ENCODE peak calls at places on chromosomes 2 and 18, in eight cellular contexts. Y is K562, N is HFFc6, A is RWPE2, C is left ventricle myocardium inferior, K is mammary epithelial cell, D is cardiac fibroblast, R is BE2C. W is an unnamed sample.

GRCh38 chr2:37084797-37085196 is 479 bp downstream of the GPATCH11 start:
- DNase-seq in R (no peak), N (no peak), D (no peak), C (no peak), Y (no peak), A (no peak), K (no peak), W (no peak)

GRCh38 chr2:8527031-8527430 is 154.8 kb upstream of the ID2 start:
- DNase-seq in D (no peak), Y (no peak), A (no peak), K (no peak), R (no peak), N (no peak), C (no peak), W (no peak)

GRCh38 chr2:67054725-67055124 is 342.4 kb upstream of the ETAA1 start:
- DNase-seq in C (no peak), K (no peak), D (no peak), A (no peak), R (no peak), Y (no peak), N (no peak), W (no peak)

GRCh38 chr2:175965773-175966172 is 36.3 kb downstream of the LNPK start:
- DNase-seq in R (no peak), N (no peak), C (no peak), Y (no peak), A (no peak), K (no peak), D (no peak), W (no peak)

GRCh38 chr2:137964066-137964858 is at the start of gene HNMT:
- DNase-seq in N (peak), Y (peak), D (peak), C (no peak), K (peak), R (peak), A (no peak), W (no peak)

GRCh38 chr18:37668971-37669747 is 103.6 kb upstream of the CELF4 start:
- DNase-seq in R (no peak), K (no peak), A (no peak), N (no peak), Y (no peak), C (no peak), D (peak), W (no peak)

GRCh38 chr2:181444654-181445053 is 12.5 kb upstream of the ITGA4 start:
- DNase-seq in R (no peak), C (no peak), N (no peak), D (no peak), K (no peak), Y (no peak), A (no peak), W (no peak)

GRCh38 chr18:48139427-48140347 is 209.2 kb upstream of the SMAD2 start:
- DNase-seq in D (no peak), R (peak), K (no peak), A (no peak), Y (no peak), N (no peak), C (peak), W (no peak)

GRCh38 chr18:66168834-66169233 is 418.0 kb downstream of the CDH7 start:
- DNase-seq in R (no peak), C (no peak), N (no peak), K (no peak), D (no peak), Y (no peak), A (no peak), W (no peak)

GRCh38 chr2:172783091-172783898 is 47.6 kb downstream of the RAPGEF4 start:
- DNase-seq in R (no peak), D (peak), A (peak), N (peak), C (no peak), K (peak), Y (no peak), W (no peak)

GRCh38 chr2:95315801-95316411 is 18.8 kb downstream of the KCNIP3 start:
- DNase-seq in Y (no peak), K (peak), C (no peak), R (no peak), A (peak), D (peak), N (peak), W (no peak)

GRCh38 chr2:74474481-74474880 is 2.0 kb upstream of the MRPL53 start:
- DNase-seq in R (no peak), K (no peak), C (no peak), D (no peak), A (no peak), Y (no peak), N (no peak), W (no peak)

GRCh38 chr2:224584768-224585204 is 377 bp downstream of the CUL3 start:
- DNase-seq in A (no peak), Y (peak), K (peak), D (peak), N (no peak), C (peak), R (peak), W (peak)

GRCh38 chr2:203549406-203549805 is 14.3 kb upstream of the RAPH1 start:
- DNase-seq in Y (no peak), D (no peak), K (no peak), R (no peak), N (no peak), C (no peak), A (no peak), W (no peak)

GRCh38 chr2:212361174-212361756 is 177.3 kb downstream of the ERBB4 start:
- DNase-seq in R (no peak), C (no peak), N (no peak), A (no peak), K (no peak), D (no peak), Y (no peak), W (no peak)

GRCh38 chr2:202432776-202433175 is 56.6 kb downstream of the BMPR2 start:
- DNase-seq in K (no peak), D (no peak), N (no peak), Y (no peak), R (no peak), A (no peak), C (no peak), W (no peak)

GRCh38 chr18:32349728-32350395 is 120.8 kb downstream of the GAREM1 start:
- DNase-seq in K (peak), C (peak), R (no peak), N (peak), D (peak), A (peak), Y (no peak), W (no peak)

GRCh38 chr2:48085888-48086287 is 179.6 kb upstream of the FBXO11 start:
- DNase-seq in D (no peak), K (no peak), N (no peak), C (no peak), R (no peak), Y (no peak), A (no peak), W (no peak)

GRCh38 chr2:109141006-109141600 is 12.1 kb downstream of the SH3RF3 start:
- DNase-seq in N (no peak), D (no peak), R (no peak), Y (no peak), C (no peak), K (no peak), A (no peak), W (no peak)

GRCh38 chr2:147520817-147521216 is 324.0 kb upstream of the ACVR2A start:
- DNase-seq in D (no peak), C (no peak), A (no peak), K (no peak), N (no peak), R (no peak), Y (no peak), W (no peak)

DNA sequence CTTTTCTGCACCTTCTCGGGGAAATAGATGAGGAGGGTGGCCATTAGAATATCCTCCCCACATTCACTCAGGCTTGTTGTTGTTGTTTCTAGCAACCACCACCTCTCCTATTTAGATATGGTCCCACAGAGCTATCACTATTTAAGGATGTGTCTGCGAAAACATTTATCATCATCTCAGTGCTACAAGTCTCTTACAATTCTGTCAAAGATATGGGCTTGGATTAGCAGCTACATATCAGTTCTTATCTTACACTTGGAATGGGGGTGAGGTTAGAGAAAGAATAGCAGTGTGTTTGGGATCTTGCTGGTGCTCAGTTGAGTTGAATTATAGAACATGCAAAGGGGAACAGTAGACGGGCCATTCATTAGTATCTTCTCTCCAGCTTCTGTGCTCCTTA is 546.1 kb downstream of the PARD3B start:
- DNase-seq in C (no peak), D (no peak), R (no peak), Y (no peak), A (no peak), N (no peak), K (no peak), W (no peak)
- TF ChIP-seq CTCF in C (no peak), D (no peak), R (no peak), Y (no peak), A (no peak), N (no peak), K (no peak), W (no peak)

DNA sequence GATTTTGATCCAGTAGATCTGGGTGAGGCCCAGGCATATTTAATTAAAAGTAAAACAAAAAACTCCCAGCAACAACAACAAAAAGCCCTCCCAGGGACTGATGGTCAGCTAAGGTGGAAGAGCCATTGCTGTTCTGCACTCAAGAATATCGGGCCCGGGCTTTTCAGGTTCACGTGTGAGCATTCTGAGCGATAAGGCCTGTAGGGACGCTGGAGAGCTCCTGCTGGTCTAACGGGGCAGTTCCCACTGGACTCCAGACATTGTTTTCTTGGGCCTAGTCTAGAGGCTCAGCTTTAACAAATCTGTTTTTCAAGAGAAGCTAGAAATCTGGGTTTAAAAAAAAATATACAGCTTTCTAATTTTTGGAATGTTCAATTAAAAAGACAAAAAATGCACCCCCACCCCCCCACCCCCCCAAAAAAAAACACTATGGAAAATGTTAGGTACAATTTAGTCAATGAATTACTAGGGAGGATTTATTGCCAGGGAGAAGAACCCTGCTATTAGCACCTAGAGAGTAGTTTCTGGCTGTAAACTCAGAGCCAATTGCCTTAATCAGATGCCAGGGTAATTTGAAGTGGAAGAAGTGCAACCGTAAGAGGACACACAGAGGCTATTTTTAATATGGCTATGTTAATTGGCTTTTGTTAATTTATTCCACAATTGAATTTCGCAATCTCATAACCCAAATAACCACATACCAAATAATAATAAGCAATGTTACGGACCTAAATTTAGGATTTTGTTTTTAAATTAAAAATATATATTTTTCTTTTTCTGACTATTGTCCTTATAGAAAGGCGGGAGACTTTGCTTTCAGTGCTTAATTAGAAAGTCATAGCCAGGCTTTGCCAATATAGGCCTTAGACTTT is 78.9 kb downstream of the MAP4K4 start:
- DNase-seq in Y (peak), N (no peak), D (no peak), A (no peak), K (no peak), C (no peak), R (no peak), W (no peak)
- TF ChIP-seq CTCF in Y (peak), N (no peak), D (peak), A (no peak), K (no peak), C (peak), R (peak), W (no peak)

GRCh38 chr2:112493048-112493447 is 11.1 kb downstream of the TTL start:
- DNase-seq in R (no peak), C (no peak), A (no peak), K (no peak), N (no peak), D (peak), Y (peak), W (no peak)
- TF ChIP-seq CTCF in R (peak), C (no peak), A (no peak), K (peak), N (peak), D (no peak), Y (peak), W (no peak)

GRCh38 chr2:189702071-189702470 is 27.6 kb downstream of the ANKAR start:
- DNase-seq in A (no peak), R (no peak), C (no peak), Y (no peak), N (peak), D (peak), K (no peak), W (no peak)
- TF ChIP-seq CTCF in A (no peak), R (peak), C (no peak), Y (no peak), N (peak), D (peak), K (no peak), W (no peak)

GRCh38 chr2:134943540-134943939 is 24.9 kb downstream of the CCNT2 start:
- DNase-seq in K (no peak), D (no peak), N (no peak), C (no peak), A (no peak), Y (no peak), R (no peak), W (no peak)
- TF ChIP-seq CTCF in K (no peak), D (no peak), N (no peak), C (no peak), A (no peak), Y (no peak), R (no peak), W (no peak)

DNA sequence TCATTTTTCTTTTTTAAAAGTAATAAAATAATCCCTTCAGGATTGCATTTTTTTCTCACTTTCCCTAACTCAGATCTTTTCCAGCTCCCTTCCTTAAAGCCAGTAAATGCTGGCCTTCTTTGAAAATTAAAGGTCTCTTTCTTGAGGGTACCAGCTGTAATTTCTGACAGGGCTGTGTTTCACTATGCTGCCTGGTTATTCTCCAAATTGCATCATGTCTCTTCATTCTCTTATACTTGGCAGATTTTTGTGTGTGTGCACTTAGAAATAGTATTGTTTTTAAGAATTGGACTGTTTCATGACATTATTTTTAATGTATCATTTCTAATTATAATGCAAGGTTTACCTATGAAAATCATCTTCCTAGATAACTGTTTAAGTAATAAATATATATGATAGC is 72.0 kb upstream of the EPB41L5 start:
- DNase-seq in A (no peak), D (peak), N (no peak), C (no peak), R (no peak), K (no peak), Y (no peak), W (no peak)
- TF ChIP-seq CTCF in A (no peak), D (no peak), N (no peak), C (no peak), R (no peak), K (no peak), Y (no peak), W (no peak)

GRCh38 chr2:235562065-235562747 is 68.4 kb downstream of the AGAP1 start:
- DNase-seq in D (no peak), Y (no peak), C (no peak), A (no peak), N (no peak), R (no peak), K (no peak), W (no peak)
- TF ChIP-seq CTCF in D (no peak), Y (no peak), C (no peak), A (no peak), N (no peak), R (no peak), K (no peak), W (no peak)